ENCODE peak calls at places on chromosomes 11 and 22, in six cellular contexts. One of them, this sample, is unnamed.

GRCh38 chr11:2077061-2077802 is 62.0 kb downstream of the IGF2 start:
- DNase-seq in fibroblast of the aortic adventitia: peak; percentile 22
- DNase-seq in thoracic aorta: no peak
- DNase-seq in IMR-90: peak; percentile 65
- DNase-seq in dorsolateral prefrontal cortex: no peak
- DNase-seq in cardiac fibroblast: peak; percentile 38
- DNase-seq in this sample: no peak

GRCh38 chr11:128029219-128029722 is 558.1 kb downstream of the ETS1 start:
- DNase-seq in fibroblast of the aortic adventitia: peak; percentile 47
- DNase-seq in IMR-90: no peak
- DNase-seq in thoracic aorta: no peak
- DNase-seq in cardiac fibroblast: peak; percentile 60
- DNase-seq in dorsolateral prefrontal cortex: no peak
- DNase-seq in this sample: no peak

GRCh38 chr11:126129681-126130671 is 67.3 kb upstream of the CDON start:
- DNase-seq in IMR-90: peak; percentile 35
- DNase-seq in cardiac fibroblast: no peak
- DNase-seq in thoracic aorta: no peak
- DNase-seq in fibroblast of the aortic adventitia: no peak
- DNase-seq in dorsolateral prefrontal cortex: no peak
- DNase-seq in this sample: no peak

GRCh38 chr11:108817971-108818370 is 153.1 kb downstream of the DDX10 start:
- DNase-seq in thoracic aorta: no peak
- DNase-seq in cardiac fibroblast: no peak
- DNase-seq in fibroblast of the aortic adventitia: no peak
- DNase-seq in IMR-90: no peak
- DNase-seq in dorsolateral prefrontal cortex: no peak
- DNase-seq in this sample: no peak

GRCh38 chr22:44329179-44329796 is 16.5 kb upstream of the SHISAL1 start:
- DNase-seq in cardiac fibroblast: peak; percentile 14
- DNase-seq in thoracic aorta: no peak
- DNase-seq in dorsolateral prefrontal cortex: no peak
- DNase-seq in fibroblast of the aortic adventitia: no peak
- DNase-seq in IMR-90: peak; percentile 27
- DNase-seq in this sample: peak; percentile 51

GRCh38 chr11:2531277-2531986 is 86.6 kb downstream of the KCNQ1 start:
- DNase-seq in fibroblast of the aortic adventitia: peak; percentile 58
- DNase-seq in dorsolateral prefrontal cortex: peak; percentile 62
- DNase-seq in thoracic aorta: no peak
- DNase-seq in cardiac fibroblast: peak; percentile 68
- DNase-seq in IMR-90: peak; percentile 38
- DNase-seq in this sample: no peak

GRCh38 chr11:1051356-1052132 is 15.0 kb upstream of the MUC6 start:
- DNase-seq in fibroblast of the aortic adventitia: no peak
- DNase-seq in dorsolateral prefrontal cortex: peak; percentile 44
- DNase-seq in IMR-90: no peak
- DNase-seq in thoracic aorta: no peak
- DNase-seq in cardiac fibroblast: no peak
- DNase-seq in this sample: no peak

GRCh38 chr22:32591620-32592019 is 117.0 kb downstream of the FBXO7 start:
- DNase-seq in IMR-90: peak; percentile 88
- DNase-seq in dorsolateral prefrontal cortex: no peak
- DNase-seq in fibroblast of the aortic adventitia: peak; percentile 75
- DNase-seq in thoracic aorta: no peak
- DNase-seq in cardiac fibroblast: peak; percentile 93
- DNase-seq in this sample: no peak

GRCh38 chr22:50627914-50628542 is at the start of gene ARSA:
- DNase-seq in fibroblast of the aortic adventitia: peak; percentile 78
- DNase-seq in dorsolateral prefrontal cortex: peak; percentile 73
- DNase-seq in thoracic aorta: no peak
- DNase-seq in IMR-90: peak; percentile 81
- DNase-seq in cardiac fibroblast: peak; percentile 87
- DNase-seq in this sample: peak; percentile 43

GRCh38 chr22:34812631-34813030 is 253.3 kb upstream of the ISX start:
- DNase-seq in thoracic aorta: no peak
- DNase-seq in cardiac fibroblast: no peak
- DNase-seq in IMR-90: no peak
- DNase-seq in fibroblast of the aortic adventitia: no peak
- DNase-seq in dorsolateral prefrontal cortex: no peak
- DNase-seq in this sample: no peak

GRCh38 chr11:13718394-13718793 is 49.9 kb downstream of the FAR1 start:
- DNase-seq in dorsolateral prefrontal cortex: no peak
- DNase-seq in fibroblast of the aortic adventitia: no peak
- DNase-seq in IMR-90: no peak
- DNase-seq in cardiac fibroblast: no peak
- DNase-seq in thoracic aorta: no peak
- DNase-seq in this sample: no peak

GRCh38 chr11:45089251-45089650 is 57.2 kb upstream of the PRDM11 start:
- DNase-seq in thoracic aorta: peak; percentile 64
- DNase-seq in fibroblast of the aortic adventitia: peak; percentile 99
- DNase-seq in dorsolateral prefrontal cortex: no peak
- DNase-seq in cardiac fibroblast: peak; percentile 98
- DNase-seq in IMR-90: peak; percentile 93
- DNase-seq in this sample: no peak

GRCh38 chr11:117193130-117194020 is 5.8 kb upstream of the TAGLN start:
- DNase-seq in thoracic aorta: no peak
- DNase-seq in fibroblast of the aortic adventitia: no peak
- DNase-seq in dorsolateral prefrontal cortex: peak; percentile 15
- DNase-seq in IMR-90: no peak
- DNase-seq in cardiac fibroblast: no peak
- DNase-seq in this sample: no peak

GRCh38 chr22:50483106-50483505 is 1.8 kb downstream of the ADM2 start:
- DNase-seq in fibroblast of the aortic adventitia: no peak
- DNase-seq in dorsolateral prefrontal cortex: no peak
- DNase-seq in IMR-90: no peak
- DNase-seq in thoracic aorta: no peak
- DNase-seq in cardiac fibroblast: no peak
- DNase-seq in this sample: no peak

GRCh38 chr11:723120-723883 is 17.3 kb downstream of the EPS8L2 start:
- DNase-seq in thoracic aorta: no peak
- DNase-seq in cardiac fibroblast: peak; percentile 67
- DNase-seq in IMR-90: peak; percentile 68
- DNase-seq in dorsolateral prefrontal cortex: no peak
- DNase-seq in fibroblast of the aortic adventitia: peak; percentile 67
- DNase-seq in this sample: no peak

GRCh38 chr11:78000193-78000592 is 5.7 kb upstream of the INTS4 start:
- DNase-seq in dorsolateral prefrontal cortex: no peak
- DNase-seq in thoracic aorta: no peak
- DNase-seq in cardiac fibroblast: peak; percentile 87
- DNase-seq in fibroblast of the aortic adventitia: peak; percentile 85
- DNase-seq in IMR-90: peak; percentile 77
- DNase-seq in this sample: peak; percentile 30
- TF ChIP-seq CTCF in dorsolateral prefrontal cortex: peak; percentile 48
- TF ChIP-seq CTCF in thoracic aorta: peak; percentile 45
- TF ChIP-seq CTCF in cardiac fibroblast: peak; percentile 69
- TF ChIP-seq CTCF in fibroblast of the aortic adventitia: peak; percentile 74
- TF ChIP-seq CTCF in IMR-90: peak; percentile 74
- TF ChIP-seq CTCF in this sample: peak; percentile 74

GRCh38 chr11:65645710-65646109 is 7.8 kb downstream of the SIPA1 start:
- DNase-seq in IMR-90: peak; percentile 55
- DNase-seq in dorsolateral prefrontal cortex: no peak
- DNase-seq in cardiac fibroblast: peak; percentile 14
- DNase-seq in thoracic aorta: no peak
- DNase-seq in fibroblast of the aortic adventitia: peak; percentile 33
- DNase-seq in this sample: no peak
- H3K4me3 ChIP-seq in IMR-90: no peak overlapping the region
- H3K4me3 ChIP-seq in dorsolateral prefrontal cortex: no peak overlapping the region
- H3K4me3 ChIP-seq in cardiac fibroblast: no peak overlapping the region
- H3K4me3 ChIP-seq in thoracic aorta: no peak overlapping the region
- H3K4me3 ChIP-seq in fibroblast of the aortic adventitia: no peak overlapping the region
- H3K4me3 ChIP-seq in this sample: no peak overlapping the region

DNA sequence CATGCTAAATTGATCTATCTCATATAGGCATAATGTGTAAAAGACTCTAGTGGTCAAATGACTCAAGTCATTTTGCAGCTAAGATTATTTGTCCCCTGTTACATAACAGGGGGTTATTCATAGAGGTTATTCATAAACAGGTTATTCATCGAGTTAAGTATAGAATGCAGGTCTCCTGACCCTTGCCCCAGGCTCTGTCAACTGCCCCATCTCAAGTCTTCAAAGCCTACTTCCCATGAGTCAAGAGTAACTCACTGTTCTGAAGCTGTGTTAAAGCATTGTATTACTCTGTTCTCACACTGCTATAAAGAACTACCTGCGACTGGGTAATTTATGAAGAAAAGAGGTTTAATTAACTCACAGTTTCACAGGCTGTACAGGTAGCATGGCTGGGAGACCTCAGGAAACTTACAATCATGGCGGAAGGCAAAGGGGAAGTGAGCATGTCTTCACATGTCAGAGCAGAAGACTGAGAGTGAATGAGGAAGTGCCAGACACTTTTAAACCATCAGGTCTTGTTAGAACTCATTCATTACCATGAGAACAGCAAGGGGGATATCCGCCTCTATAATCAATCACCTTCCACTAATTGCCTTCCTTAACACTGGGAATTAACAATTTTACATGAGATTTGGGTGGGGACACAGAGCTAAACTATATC is 226.2 kb upstream of the BLID start:
- DNase-seq in fibroblast of the aortic adventitia: no peak
- DNase-seq in IMR-90: peak; percentile 25
- DNase-seq in thoracic aorta: no peak
- DNase-seq in dorsolateral prefrontal cortex: no peak
- DNase-seq in cardiac fibroblast: no peak
- DNase-seq in this sample: no peak
- TF ChIP-seq CTCF in fibroblast of the aortic adventitia: no peak
- TF ChIP-seq CTCF in IMR-90: no peak
- TF ChIP-seq CTCF in thoracic aorta: no peak
- TF ChIP-seq CTCF in dorsolateral prefrontal cortex: no peak
- TF ChIP-seq CTCF in cardiac fibroblast: no peak
- TF ChIP-seq CTCF in this sample: no peak

GRCh38 chr22:36014539-36015072 is 14.0 kb downstream of the RBFOX2 start:
- DNase-seq in IMR-90: no peak
- DNase-seq in cardiac fibroblast: no peak
- DNase-seq in fibroblast of the aortic adventitia: no peak
- DNase-seq in thoracic aorta: no peak
- DNase-seq in dorsolateral prefrontal cortex: no peak
- DNase-seq in this sample: no peak

GRCh38 chr22:36015155-36015805 is 13.3 kb downstream of the RBFOX2 start:
- DNase-seq in thoracic aorta: no peak
- DNase-seq in cardiac fibroblast: no peak
- DNase-seq in IMR-90: no peak
- DNase-seq in dorsolateral prefrontal cortex: no peak
- DNase-seq in fibroblast of the aortic adventitia: no peak
- DNase-seq in this sample: no peak

GRCh38 chr22:36017661-36018091 is 10.9 kb downstream of the RBFOX2 start:
- DNase-seq in fibroblast of the aortic adventitia: no peak
- DNase-seq in cardiac fibroblast: no peak
- DNase-seq in IMR-90: no peak
- DNase-seq in dorsolateral prefrontal cortex: no peak
- DNase-seq in thoracic aorta: no peak
- DNase-seq in this sample: no peak

GRCh38 chr22:36015806-36016519 is 12.7 kb downstream of the RBFOX2 start:
- DNase-seq in dorsolateral prefrontal cortex: no peak
- DNase-seq in fibroblast of the aortic adventitia: no peak
- DNase-seq in cardiac fibroblast: no peak
- DNase-seq in thoracic aorta: no peak
- DNase-seq in IMR-90: no peak
- DNase-seq in this sample: no peak

GRCh38 chr22:36016656-36017055 is 12.0 kb downstream of the RBFOX2 start:
- DNase-seq in thoracic aorta: no peak
- DNase-seq in fibroblast of the aortic adventitia: peak; percentile 56
- DNase-seq in IMR-90: no peak
- DNase-seq in dorsolateral prefrontal cortex: no peak
- DNase-seq in cardiac fibroblast: peak; percentile 62
- DNase-seq in this sample: no peak
- H3K4me3 ChIP-seq in thoracic aorta: no peak overlapping the region
- H3K4me3 ChIP-seq in fibroblast of the aortic adventitia: no peak overlapping the region
- H3K4me3 ChIP-seq in IMR-90: no peak overlapping the region
- H3K4me3 ChIP-seq in dorsolateral prefrontal cortex: no peak overlapping the region
- H3K4me3 ChIP-seq in cardiac fibroblast: no peak overlapping the region
- H3K4me3 ChIP-seq in this sample: no peak overlapping the region

GRCh38 chr11:67405688-67406339 is 1.9 kb downstream of the TBC1D10C start:
- DNase-seq in dorsolateral prefrontal cortex: no peak
- DNase-seq in thoracic aorta: no peak
- DNase-seq in cardiac fibroblast: no peak
- DNase-seq in fibroblast of the aortic adventitia: no peak
- DNase-seq in IMR-90: no peak
- DNase-seq in this sample: no peak

GRCh38 chr11:67406969-67407699 is 3.3 kb downstream of the TBC1D10C start:
- DNase-seq in IMR-90: no peak
- DNase-seq in thoracic aorta: no peak
- DNase-seq in fibroblast of the aortic adventitia: no peak
- DNase-seq in dorsolateral prefrontal cortex: peak; percentile 81
- DNase-seq in cardiac fibroblast: no peak
- DNase-seq in this sample: no peak

GRCh38 chr11:67405196-67405567 is 1.3 kb downstream of the TBC1D10C start:
- DNase-seq in thoracic aorta: no peak
- DNase-seq in cardiac fibroblast: no peak
- DNase-seq in IMR-90: no peak
- DNase-seq in fibroblast of the aortic adventitia: no peak
- DNase-seq in dorsolateral prefrontal cortex: no peak
- DNase-seq in this sample: no peak

GRCh38 chr11:67407700-67408163 is 3.8 kb downstream of the TBC1D10C start:
- DNase-seq in thoracic aorta: no peak
- DNase-seq in cardiac fibroblast: no peak
- DNase-seq in IMR-90: no peak
- DNase-seq in dorsolateral prefrontal cortex: no peak
- DNase-seq in fibroblast of the aortic adventitia: no peak
- DNase-seq in this sample: no peak

GRCh38 chr11:67406420-67406968 is 2.6 kb downstream of the TBC1D10C start:
- DNase-seq in cardiac fibroblast: no peak
- DNase-seq in IMR-90: no peak
- DNase-seq in thoracic aorta: no peak
- DNase-seq in fibroblast of the aortic adventitia: no peak
- DNase-seq in dorsolateral prefrontal cortex: no peak
- DNase-seq in this sample: no peak
- TF ChIP-seq CTCF in cardiac fibroblast: no peak
- TF ChIP-seq CTCF in IMR-90: no peak
- TF ChIP-seq CTCF in thoracic aorta: no peak
- TF ChIP-seq CTCF in fibroblast of the aortic adventitia: no peak
- TF ChIP-seq CTCF in dorsolateral prefrontal cortex: no peak
- TF ChIP-seq CTCF in this sample: no peak

DNA sequence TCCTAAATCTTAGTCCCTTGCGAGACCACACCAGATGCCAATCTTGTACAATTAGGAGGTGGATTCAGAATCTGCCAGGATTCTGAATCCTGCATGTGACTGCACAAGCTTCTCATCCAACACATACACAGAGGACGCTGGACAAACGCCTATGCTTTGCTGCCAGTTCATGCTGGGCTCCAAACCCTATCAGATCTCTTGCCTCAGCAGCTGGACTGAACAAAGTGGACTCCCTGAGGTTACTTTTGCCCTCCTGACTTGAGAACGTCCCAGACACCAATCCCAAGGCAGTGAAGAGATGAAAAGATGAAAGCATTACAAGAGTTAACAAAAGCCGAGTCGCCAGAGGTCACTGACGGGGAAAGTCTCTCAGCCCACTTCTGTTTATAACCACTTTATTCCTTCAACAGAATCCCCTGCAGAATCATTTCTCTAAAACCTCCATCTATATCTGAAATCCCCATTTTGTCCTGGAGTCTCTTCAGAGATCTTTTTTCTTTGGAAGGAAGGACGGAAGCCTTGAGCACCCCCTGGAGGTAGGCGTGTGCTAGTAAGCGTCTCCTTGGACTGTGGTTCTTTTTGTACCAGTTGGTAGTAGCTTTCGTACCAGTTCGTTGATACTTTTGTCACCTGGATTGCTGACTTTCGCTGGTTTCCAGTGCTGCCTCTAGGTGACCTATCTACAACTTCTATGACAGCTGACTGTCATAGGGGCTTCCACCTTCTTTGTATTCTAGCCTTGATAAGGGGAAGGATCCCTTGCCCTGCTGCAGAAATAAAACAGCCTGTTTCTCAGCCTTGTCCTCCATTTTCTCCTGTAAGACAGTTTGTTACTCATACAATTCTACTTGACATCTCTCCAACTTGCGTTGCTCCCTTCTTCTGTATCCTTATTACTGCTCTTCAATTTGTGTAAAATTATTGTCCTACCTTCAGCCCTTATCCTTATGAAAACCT is 26.1 kb upstream of the EED start:
- DNase-seq in fibroblast of the aortic adventitia: peak; percentile 87
- DNase-seq in IMR-90: peak; percentile 76
- DNase-seq in thoracic aorta: no peak
- DNase-seq in dorsolateral prefrontal cortex: peak; percentile 66
- DNase-seq in cardiac fibroblast: peak; percentile 85
- DNase-seq in this sample: peak; percentile 77
- H3K4me3 ChIP-seq in fibroblast of the aortic adventitia: peak overlapping the region; percentile 45
- H3K4me3 ChIP-seq in IMR-90: peak overlapping the region; percentile 27
- H3K4me3 ChIP-seq in thoracic aorta: peak overlapping the region; percentile 70
- H3K4me3 ChIP-seq in dorsolateral prefrontal cortex: peak overlapping the region; percentile 7
- H3K4me3 ChIP-seq in cardiac fibroblast: peak overlapping the region; percentile 28
- H3K4me3 ChIP-seq in this sample: peak overlapping the region; percentile 5

This sample was measured in GM12864.